ENCODE peak calls at places on chromosome 7, in seven cellular contexts. One of them, this sample, is unnamed.

GRCh38 chr7:41685684-41686083 is 17.2 kb downstream of the INHBA start:
- DNase-seq in AG08395: no peak
- DNase-seq in MV-4-11: peak
- DNase-seq in stimulated activated CD8-positive, alpha-beta memory T cell treated with anti-CD3 and anti-CD28 coated beads, Interleukin-15, amount 100 ng/mL, for 48 hours: no peak
- DNase-seq in NCI-H510A treated with DMSO at 0.1 percent for 48 hours: no peak
- DNase-seq in A172: peak
- DNase-seq in activated naive CD4-positive, alpha-beta T cell treated with anti-CD3 and anti-CD28 coated beads, Interleukin-2, amount 10 ng/mL, durations not matched to agents 7 days and 5 days: no peak
- DNase-seq in this sample: no peak

GRCh38 chr7:1536768-1537630 is 6.5 kb downstream of the MAFK start:
- DNase-seq in activated naive CD4-positive, alpha-beta T cell treated with anti-CD3 and anti-CD28 coated beads, Interleukin-2, amount 10 ng/mL, durations not matched to agents 7 days and 5 days: no peak
- DNase-seq in MV-4-11: peak
- DNase-seq in NCI-H510A treated with DMSO at 0.1 percent for 48 hours: no peak
- DNase-seq in AG08395: peak
- DNase-seq in stimulated activated CD8-positive, alpha-beta memory T cell treated with anti-CD3 and anti-CD28 coated beads, Interleukin-15, amount 100 ng/mL, for 48 hours: no peak
- DNase-seq in A172: peak
- DNase-seq in this sample: peak

GRCh38 chr7:139994356-139994755 is 68.4 kb downstream of the PARP12 start:
- DNase-seq in activated naive CD4-positive, alpha-beta T cell treated with anti-CD3 and anti-CD28 coated beads, Interleukin-2, amount 10 ng/mL, durations not matched to agents 7 days and 5 days: no peak
- DNase-seq in MV-4-11: no peak
- DNase-seq in stimulated activated CD8-positive, alpha-beta memory T cell treated with anti-CD3 and anti-CD28 coated beads, Interleukin-15, amount 100 ng/mL, for 48 hours: no peak
- DNase-seq in A172: no peak
- DNase-seq in NCI-H510A treated with DMSO at 0.1 percent for 48 hours: no peak
- DNase-seq in AG08395: no peak
- DNase-seq in this sample: no peak

GRCh38 chr7:29217112-29217511 is 22.5 kb downstream of the CHN2 start:
- DNase-seq in A172: no peak
- DNase-seq in activated naive CD4-positive, alpha-beta T cell treated with anti-CD3 and anti-CD28 coated beads, Interleukin-2, amount 10 ng/mL, durations not matched to agents 7 days and 5 days: no peak
- DNase-seq in AG08395: no peak
- DNase-seq in stimulated activated CD8-positive, alpha-beta memory T cell treated with anti-CD3 and anti-CD28 coated beads, Interleukin-15, amount 100 ng/mL, for 48 hours: no peak
- DNase-seq in MV-4-11: no peak
- DNase-seq in NCI-H510A treated with DMSO at 0.1 percent for 48 hours: no peak
- DNase-seq in this sample: no peak

GRCh38 chr7:70072220-70072619 is 473.9 kb downstream of the AUTS2 start:
- DNase-seq in stimulated activated CD8-positive, alpha-beta memory T cell treated with anti-CD3 and anti-CD28 coated beads, Interleukin-15, amount 100 ng/mL, for 48 hours: no peak
- DNase-seq in activated naive CD4-positive, alpha-beta T cell treated with anti-CD3 and anti-CD28 coated beads, Interleukin-2, amount 10 ng/mL, durations not matched to agents 7 days and 5 days: no peak
- DNase-seq in A172: peak
- DNase-seq in AG08395: peak
- DNase-seq in MV-4-11: no peak
- DNase-seq in NCI-H510A treated with DMSO at 0.1 percent for 48 hours: peak
- DNase-seq in this sample: no peak

GRCh38 chr7:84022686-84023308 is 171.8 kb downstream of the SEMA3A start:
- DNase-seq in NCI-H510A treated with DMSO at 0.1 percent for 48 hours: peak
- DNase-seq in activated naive CD4-positive, alpha-beta T cell treated with anti-CD3 and anti-CD28 coated beads, Interleukin-2, amount 10 ng/mL, durations not matched to agents 7 days and 5 days: no peak
- DNase-seq in A172: peak
- DNase-seq in AG08395: no peak
- DNase-seq in MV-4-11: no peak
- DNase-seq in stimulated activated CD8-positive, alpha-beta memory T cell treated with anti-CD3 and anti-CD28 coated beads, Interleukin-15, amount 100 ng/mL, for 48 hours: no peak
- DNase-seq in this sample: no peak

GRCh38 chr7:100167912-100168323 is 499 bp downstream of the GAL3ST4 start:
- DNase-seq in AG08395: peak
- DNase-seq in NCI-H510A treated with DMSO at 0.1 percent for 48 hours: no peak
- DNase-seq in A172: no peak
- DNase-seq in MV-4-11: no peak
- DNase-seq in stimulated activated CD8-positive, alpha-beta memory T cell treated with anti-CD3 and anti-CD28 coated beads, Interleukin-15, amount 100 ng/mL, for 48 hours: no peak
- DNase-seq in activated naive CD4-positive, alpha-beta T cell treated with anti-CD3 and anti-CD28 coated beads, Interleukin-2, amount 10 ng/mL, durations not matched to agents 7 days and 5 days: no peak
- DNase-seq in this sample: no peak

GRCh38 chr7:66679633-66679980 is 50.9 kb downstream of the KCTD7 start:
- DNase-seq in AG08395: no peak
- DNase-seq in NCI-H510A treated with DMSO at 0.1 percent for 48 hours: no peak
- DNase-seq in stimulated activated CD8-positive, alpha-beta memory T cell treated with anti-CD3 and anti-CD28 coated beads, Interleukin-15, amount 100 ng/mL, for 48 hours: no peak
- DNase-seq in MV-4-11: no peak
- DNase-seq in A172: no peak
- DNase-seq in activated naive CD4-positive, alpha-beta T cell treated with anti-CD3 and anti-CD28 coated beads, Interleukin-2, amount 10 ng/mL, durations not matched to agents 7 days and 5 days: no peak
- DNase-seq in this sample: no peak

GRCh38 chr7:151134743-151135524 is 32.6 kb downstream of the GBX1 start:
- DNase-seq in AG08395: no peak
- DNase-seq in stimulated activated CD8-positive, alpha-beta memory T cell treated with anti-CD3 and anti-CD28 coated beads, Interleukin-15, amount 100 ng/mL, for 48 hours: no peak
- DNase-seq in activated naive CD4-positive, alpha-beta T cell treated with anti-CD3 and anti-CD28 coated beads, Interleukin-2, amount 10 ng/mL, durations not matched to agents 7 days and 5 days: no peak
- DNase-seq in A172: no peak
- DNase-seq in NCI-H510A treated with DMSO at 0.1 percent for 48 hours: no peak
- DNase-seq in MV-4-11: no peak
- DNase-seq in this sample: no peak

GRCh38 chr7:104855826-104856225 is 158.2 kb upstream of the KMT2E start:
- DNase-seq in A172: no peak
- DNase-seq in MV-4-11: no peak
- DNase-seq in stimulated activated CD8-positive, alpha-beta memory T cell treated with anti-CD3 and anti-CD28 coated beads, Interleukin-15, amount 100 ng/mL, for 48 hours: no peak
- DNase-seq in activated naive CD4-positive, alpha-beta T cell treated with anti-CD3 and anti-CD28 coated beads, Interleukin-2, amount 10 ng/mL, durations not matched to agents 7 days and 5 days: no peak
- DNase-seq in AG08395: no peak
- DNase-seq in NCI-H510A treated with DMSO at 0.1 percent for 48 hours: no peak
- DNase-seq in this sample: no peak

This sample was measured in Peyer's patch.